ENCODE peak calls at places on chromosome 2, in eight cellular contexts. C, A, O, V, R, M, U and N are unnamed samples.
A peak's percentile ranks its signal among the peaks of the same experiment; 100 is the strongest.

GRCh38 chr2:20617081-20617575 is 33.8 kb downstream of the HS1BP3 start:
- DNase-seq in A (no peak), V (peak; percentile 85), O (peak; percentile 62), R (peak; percentile 28), C (peak; percentile 72), U (no peak), M (no peak), N (no peak)

GRCh38 chr2:168926621-168927386 is 25.7 kb downstream of the G6PC2 start:
- DNase-seq in R (no peak), V (no peak), M (peak; percentile 47), C (no peak), O (no peak), A (no peak), U (no peak), N (no peak)

GRCh38 chr2:107062599-107063196 is 176.7 kb upstream of the ST6GAL2 start:
- DNase-seq in C (no peak), M (no peak), A (no peak), V (no peak), O (no peak), R (no peak), U (no peak), N (no peak)

GRCh38 chr2:3648652-3649177 is 9.3 kb upstream of the ALLC start:
- DNase-seq in V (peak; percentile 61), R (no peak), C (no peak), U (no peak), A (no peak), O (no peak), M (no peak), N (no peak)

GRCh38 chr2:218892693-218893348 is 12.2 kb downstream of the WNT10A start:
- DNase-seq in O (peak; percentile 45), M (peak; percentile 66), C (no peak), V (peak; percentile 93), U (peak; percentile 34), R (peak; percentile 69), A (no peak), N (peak; percentile 35)

GRCh38 chr2:118044103-118044716 is 30.3 kb upstream of the CCDC93 start:
- DNase-seq in A (no peak), V (no peak), C (no peak), M (peak; percentile 17), R (no peak), U (no peak), O (no peak), N (no peak)

GRCh38 chr2:231554748-231555545 is 24.7 kb upstream of the NMUR1 start:
- DNase-seq in C (peak; percentile 62), U (peak; percentile 51), O (peak; percentile 75), R (no peak), M (no peak), A (no peak), V (peak; percentile 90), N (no peak)

GRCh38 chr2:200809506-200810251 is 2.0 kb upstream of the BZW1 start:
- DNase-seq in V (no peak), M (no peak), U (no peak), R (no peak), O (peak; percentile 42), A (no peak), C (no peak), N (no peak)

GRCh38 chr2:164662066-164662465 is 40.8 kb upstream of the GRB14 start:
- DNase-seq in C (no peak), V (no peak), R (no peak), O (no peak), A (no peak), U (peak; percentile 40), M (no peak), N (no peak)

GRCh38 chr2:230694241-230694640 is 18.4 kb upstream of the CAB39 start:
- DNase-seq in O (no peak), U (no peak), V (no peak), A (no peak), C (no peak), R (no peak), M (peak; percentile 92), N (no peak)

DNA sequence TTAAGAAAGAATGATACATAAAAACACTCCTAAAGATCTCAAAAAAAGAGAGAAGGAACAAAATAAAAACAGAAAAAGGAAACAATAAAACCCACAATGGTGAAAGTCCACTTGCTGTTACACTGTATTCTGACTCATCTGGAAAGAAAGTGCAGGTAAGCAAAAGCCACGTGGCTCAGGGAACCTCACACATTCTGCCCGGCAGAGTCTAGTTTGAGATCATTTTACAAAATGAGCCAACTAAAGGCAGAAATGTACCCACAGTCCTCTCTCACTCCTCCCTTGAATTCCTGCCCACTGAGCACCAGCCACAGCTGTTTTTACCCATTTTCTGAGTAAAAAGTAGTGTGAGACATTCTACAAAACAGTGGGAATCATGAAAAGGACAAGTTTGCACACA is 10.0 kb downstream of the KCNH7 start:
- DNase-seq in O (no peak), M (peak; percentile 47), U (no peak), R (no peak), C (no peak), V (no peak), A (peak; percentile 25), N (no peak)
- H3K4me3 ChIP-seq in O (no peak overlapping the region), M (no peak overlapping the region), U (no peak overlapping the region), R (no peak overlapping the region), C (no peak overlapping the region), V (no peak overlapping the region), A (no peak overlapping the region), N (no peak overlapping the region)

DNA sequence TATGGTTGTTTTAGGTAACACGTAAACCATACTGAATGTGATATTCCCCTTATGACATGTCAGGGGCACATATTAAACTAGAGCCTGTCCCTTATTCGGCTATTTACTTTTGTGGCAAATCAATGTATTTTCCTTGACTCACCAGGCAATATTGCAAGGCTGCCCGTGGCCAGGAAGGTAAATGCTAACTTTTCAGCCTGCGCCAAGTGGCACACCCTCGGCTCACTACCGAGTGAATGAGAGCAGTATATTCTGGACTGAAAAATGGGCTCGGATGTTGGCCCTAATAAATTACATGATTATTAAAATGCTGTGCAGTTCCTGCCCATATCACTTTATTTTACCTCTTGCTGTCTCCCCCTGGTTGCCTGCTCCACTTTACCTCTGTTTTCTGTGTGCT is 46.7 kb downstream of the POU3F3 start:
- DNase-seq in M (no peak), V (no peak), U (no peak), R (no peak), C (no peak), A (no peak), O (no peak), N (no peak)
- TF ChIP-seq CTCF in M (no peak), V (no peak), U (no peak), R (no peak), C (no peak), A (no peak), O (no peak), N (no peak)

DNA sequence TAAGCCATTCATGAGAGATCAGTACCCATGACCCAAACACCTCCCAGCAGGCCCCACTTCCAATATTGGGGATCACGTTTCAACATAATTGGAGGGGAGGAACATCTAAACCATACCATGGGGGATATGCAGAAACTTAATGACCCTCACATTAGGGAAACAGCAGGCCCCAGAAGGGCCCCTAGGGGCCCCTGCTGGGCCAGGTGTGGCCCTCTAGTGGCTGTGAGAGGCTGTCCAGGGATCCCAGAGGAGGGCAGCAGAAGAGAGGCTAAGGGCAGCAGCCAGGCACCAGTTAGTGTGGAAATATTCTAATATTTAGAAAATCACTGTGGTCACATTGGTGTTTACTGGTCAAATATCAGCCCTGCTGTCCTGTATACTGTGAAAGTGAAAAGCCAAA is 49.3 kb upstream of the ANKRD44 start:
- DNase-seq in C (no peak), V (no peak), M (no peak), U (no peak), O (no peak), R (no peak), A (no peak), N (no peak)
- H3K4me3 ChIP-seq in C (no peak overlapping the region), V (no peak overlapping the region), M (no peak overlapping the region), U (no peak overlapping the region), O (no peak overlapping the region), R (no peak overlapping the region), A (no peak overlapping the region), N (no peak overlapping the region)

GRCh38 chr2:108193251-108193650 is 46.5 kb upstream of the SULT1C3 start:
- DNase-seq in C (no peak), O (no peak), R (no peak), V (no peak), A (no peak), U (no peak), M (peak; percentile 82), N (no peak)

GRCh38 chr2:108200569-108200968 is 39.2 kb upstream of the SULT1C3 start:
- DNase-seq in M (no peak), U (no peak), V (no peak), R (no peak), C (no peak), A (no peak), O (no peak), N (no peak)

GRCh38 chr2:108194409-108195132 is 45.2 kb upstream of the SULT1C3 start:
- DNase-seq in U (peak; percentile 3), C (no peak), R (no peak), M (peak; percentile 29), O (peak; percentile 8), V (no peak), A (no peak), N (no peak)

GRCh38 chr2:108199726-108200125 is 40.0 kb upstream of the SULT1C3 start:
- DNase-seq in U (peak; percentile 32), R (no peak), C (no peak), A (no peak), M (peak; percentile 71), V (no peak), O (no peak), N (no peak)

GRCh38 chr2:108195133-108195439 is 44.7 kb upstream of the SULT1C3 start:
- DNase-seq in O (no peak), C (no peak), U (no peak), A (no peak), V (no peak), M (no peak), R (no peak), N (no peak)
- TF ChIP-seq CTCF in O (no peak), C (no peak), U (no peak), A (no peak), V (no peak), M (no peak), R (no peak), N (no peak)

DNA sequence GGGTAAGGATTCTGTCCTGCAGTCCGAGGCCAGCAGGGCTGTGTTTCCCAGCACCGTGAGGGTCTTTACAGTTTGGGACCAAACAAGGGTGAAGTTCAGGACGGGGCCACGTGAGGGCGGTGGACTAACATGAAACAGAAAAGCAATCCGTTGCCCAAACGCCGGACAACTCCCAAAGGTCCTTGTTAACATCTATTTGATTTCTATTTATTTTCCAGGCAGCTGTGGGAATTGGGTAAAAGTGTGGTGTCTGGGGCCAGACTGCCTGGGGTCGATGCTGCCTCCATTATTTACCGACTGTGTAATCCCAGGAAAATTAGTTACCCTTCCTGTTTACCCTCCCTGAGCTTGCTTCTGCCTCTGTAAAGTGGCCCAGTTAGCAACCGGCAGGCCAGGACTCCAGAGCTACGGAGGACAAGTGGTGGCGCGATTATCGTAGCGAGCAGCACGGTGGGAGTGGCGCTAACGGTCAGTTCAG is 66.3 kb upstream of the TCF7L1 start:
- DNase-seq in C (peak; percentile 83), A (peak; percentile 26), R (peak; percentile 83), O (peak; percentile 86), V (no peak), U (peak; percentile 77), M (peak; percentile 62), N (peak; percentile 51)
- H3K4me3 ChIP-seq in C (peak overlapping the region; percentile 13), A (no peak overlapping the region), R (peak overlapping the region; percentile 30), O (no peak overlapping the region), V (no peak overlapping the region), U (peak overlapping the region; percentile 31), M (no peak overlapping the region), N (no peak overlapping the region)

DNA sequence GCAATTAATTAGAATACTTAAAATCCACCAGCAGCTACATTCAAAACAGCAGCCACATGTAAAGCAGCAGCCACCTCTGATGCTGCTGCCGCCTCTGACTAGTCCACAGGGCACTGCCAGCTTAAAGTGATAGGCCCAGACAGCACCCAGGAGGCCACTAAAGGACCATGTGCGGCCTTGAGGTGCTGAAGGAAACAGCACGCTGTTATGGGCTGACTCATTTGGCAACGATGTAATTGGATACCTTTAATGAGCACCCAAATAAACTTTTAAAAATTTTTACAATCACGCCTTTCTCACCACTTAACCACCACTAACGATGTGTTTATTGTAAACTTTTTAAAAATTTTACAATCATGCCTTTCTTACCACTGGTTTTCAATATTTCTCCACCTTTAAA is 209.3 kb upstream of the NCKAP5 start:
- DNase-seq in A (peak; percentile 9), U (peak; percentile 27), M (peak; percentile 83), O (no peak), C (no peak), R (no peak), V (no peak), N (peak; percentile 39)
- TF ChIP-seq CTCF in A (no peak), U (no peak), M (no peak), O (no peak), C (no peak), R (no peak), V (no peak), N (no peak)